ENCODE peak calls at places on chromosomes 5 and 9, in seven cellular contexts. A is A549, V is suprapubic skin, O is SK-N-SH, B is sigmoid colon, K is tibial nerve, Y is transverse colon. F is an unnamed sample.

GRCh38 chr9:110579763-110580255 is 268 bp upstream of the SVEP1 start:
- DNase-seq in K (peak; percentile 52), O (peak; percentile 78), Y (no peak), V (peak; percentile 87), A (peak; percentile 16), B (peak; percentile 79), F (no peak)

GRCh38 chr5:94872526-94872925 is 254.1 kb downstream of the SLF1 start:
- DNase-seq in V (no peak), O (no peak), Y (no peak), K (no peak), A (no peak), B (no peak), F (no peak)

GRCh38 chr9:134943411-134943810 is 25.7 kb upstream of the FCN1 start:
- DNase-seq in A (no peak), O (no peak), Y (no peak), V (no peak), B (no peak), K (no peak), F (no peak)

GRCh38 chr5:3606121-3606831 is 10.6 kb downstream of the IRX1 start:
- DNase-seq in A (no peak), B (no peak), O (peak; percentile 11), K (no peak), V (no peak), Y (no peak), F (no peak)

GRCh38 chr9:134302130-134302817 is 24.0 kb upstream of the RXRA start:
- DNase-seq in B (no peak), V (no peak), Y (no peak), A (no peak), O (no peak), K (no peak), F (no peak)

GRCh38 chr9:79254900-79255651 is 316.7 kb upstream of the TLE4 start:
- DNase-seq in Y (no peak), O (no peak), A (no peak), K (no peak), B (no peak), V (no peak), F (no peak)

GRCh38 chr9:103407260-103407659 is 412.1 kb downstream of the CYLC2 start:
- DNase-seq in A (no peak), B (no peak), O (no peak), V (no peak), Y (no peak), K (no peak), F (no peak)

GRCh38 chr5:88883059-88883565 is at the start of gene MEF2C:
- DNase-seq in V (peak; percentile 75), K (peak; percentile 58), O (peak; percentile 80), B (peak; percentile 88), A (no peak), Y (peak; percentile 78), F (peak; percentile 51)

GRCh38 chr5:149588947-149589346 is 7.6 kb downstream of the ARHGEF37 start:
- DNase-seq in V (no peak), K (no peak), Y (no peak), B (no peak), A (no peak), O (no peak), F (no peak)

GRCh38 chr5:151270599-151270998 is 17.6 kb downstream of the GM2A start:
- DNase-seq in A (peak; percentile 21), Y (no peak), B (no peak), K (no peak), O (no peak), V (no peak), F (no peak)

GRCh38 chr5:83900307-83900706 is 179.7 kb upstream of the HAPLN1 start:
- DNase-seq in Y (no peak), O (no peak), V (no peak), A (no peak), K (no peak), B (no peak), F (no peak)

GRCh38 chr5:113081881-113082546 is 105.4 kb downstream of the DCP2 start:
- DNase-seq in O (no peak), K (no peak), V (no peak), Y (no peak), B (no peak), A (no peak), F (no peak)

GRCh38 chr9:16266648-16267276 is 603.7 kb downstream of the BNC2 start:
- DNase-seq in A (no peak), V (no peak), B (no peak), O (no peak), Y (no peak), K (peak; percentile 33), F (no peak)

GRCh38 chr9:68685770-68686169 is 19.3 kb upstream of the PIP5K1B start:
- DNase-seq in Y (peak; percentile 67), O (peak; percentile 28), A (peak; percentile 30), K (no peak), B (no peak), V (no peak), F (peak; percentile 53)

GRCh38 chr5:157965989-157966388 is 107.0 kb upstream of the CLINT1 start:
- DNase-seq in O (no peak), Y (no peak), A (no peak), B (no peak), V (no peak), K (no peak), F (no peak)

GRCh38 chr5:157972579-157972978 is 113.6 kb upstream of the CLINT1 start:
- DNase-seq in B (no peak), O (no peak), K (no peak), V (no peak), Y (no peak), A (no peak), F (no peak)

GRCh38 chr5:157976429-157976828 is 117.5 kb upstream of the CLINT1 start:
- DNase-seq in A (no peak), K (no peak), V (no peak), O (no peak), Y (no peak), B (no peak), F (no peak)

DNA sequence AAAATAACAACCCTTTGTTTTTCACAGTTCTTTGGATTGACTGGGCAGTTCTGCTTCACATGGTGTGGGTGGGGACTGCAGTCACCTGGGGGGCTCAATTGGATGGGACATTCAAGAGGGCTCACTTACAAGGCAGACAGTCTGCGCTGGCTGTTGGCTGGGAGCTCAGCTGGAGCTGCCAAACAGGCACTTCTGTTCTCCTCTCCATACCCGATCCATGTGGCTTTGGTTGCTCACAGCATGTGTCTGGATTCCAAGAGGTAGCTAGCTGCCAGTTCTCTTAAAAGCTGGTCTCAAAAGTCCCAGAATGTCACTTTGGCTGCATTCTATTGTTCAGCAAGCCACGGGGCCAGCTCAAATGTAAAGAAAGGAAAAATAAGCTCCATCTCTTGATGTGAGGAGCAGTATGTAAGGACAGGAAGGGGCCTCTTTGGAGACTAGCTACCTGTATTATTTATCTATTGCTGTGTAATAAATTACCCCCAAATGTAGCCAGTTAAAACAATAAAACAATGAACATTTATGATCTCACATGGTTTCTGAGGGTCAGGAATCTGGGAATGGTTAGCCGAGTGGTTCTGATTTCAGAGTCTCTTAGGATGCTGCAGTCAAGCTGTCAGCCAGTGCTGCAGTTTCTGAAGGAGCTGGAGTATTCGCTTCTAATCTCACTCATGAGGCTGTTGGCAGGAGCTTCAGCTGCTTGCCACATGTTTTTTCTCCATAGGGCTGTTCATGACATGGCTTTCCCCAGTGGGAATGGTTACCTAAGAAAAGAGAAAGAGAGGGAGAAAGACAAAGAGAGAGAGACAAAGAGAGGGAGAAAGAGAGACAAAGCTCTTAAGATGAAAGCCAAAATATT is 112.8 kb upstream of the CLINT1 start:
- DNase-seq in K (no peak), V (no peak), O (no peak), B (peak; percentile 73), Y (no peak), A (no peak), F (no peak)
- H3K9me3 ChIP-seq in K (no peaks in the 10 kb centered on the region), V (no peaks in the 10 kb centered on the region), O (no peaks in the 10 kb centered on the region), B (no peaks in the 10 kb centered on the region), Y (no peaks in the 10 kb centered on the region), A (no peaks in the 10 kb centered on the region), F (no peaks in the 10 kb centered on the region)

GRCh38 chr9:91060520-91061343 is 259.1 kb downstream of the SYK start:
- DNase-seq in Y (peak; percentile 28), K (peak; percentile 90), V (peak; percentile 79), B (peak; percentile 79), A (peak; percentile 80), O (no peak), F (peak; percentile 55)
- H3K27ac ChIP-seq in Y (peak overlapping the region; percentile 61), K (peak overlapping the region; percentile 88), V (peak overlapping the region; percentile 78), B (peak overlapping the region; percentile 60), A (peak overlapping the region; percentile 83), O (peak overlapping the region; percentile 48), F (no peak overlapping the region)

GRCh38 chr5:57822651-57823050 is 340.0 kb upstream of the ACTBL2 start:
- DNase-seq in A (no peak), B (no peak), K (no peak), V (no peak), O (no peak), Y (no peak), F (no peak)

GRCh38 chr5:57818397-57818796 is 335.8 kb upstream of the ACTBL2 start:
- DNase-seq in Y (no peak), A (no peak), K (no peak), O (no peak), V (no peak), B (no peak), F (no peak)

GRCh38 chr5:57825026-57825683 is 342.5 kb upstream of the ACTBL2 start:
- DNase-seq in B (no peak), V (no peak), Y (no peak), K (no peak), O (no peak), A (no peak), F (no peak)

GRCh38 chr5:57828221-57828620 is 345.6 kb upstream of the ACTBL2 start:
- DNase-seq in V (no peak), A (no peak), B (no peak), K (no peak), O (no peak), Y (no peak), F (no peak)

GRCh38 chr5:57824047-57824446 is 341.4 kb upstream of the ACTBL2 start:
- DNase-seq in A (no peak), B (no peak), K (no peak), V (no peak), Y (no peak), O (no peak), F (no peak)
- TF ChIP-seq EP300 in A (no peak), B (no peak), K (no peak), V (no peak), Y (no peak), O (no peak), F (no peak)

GRCh38 chr5:180848265-180848664 is 12.8 kb downstream of the ZFP62 start:
- DNase-seq in V (no peak), O (no peak), B (no peak), K (no peak), A (no peak), Y (no peak), F (no peak)
- H3K9me3 ChIP-seq in V (no peaks in the 10 kb centered on the region), O (peaks cover 13% of the 10 kb centered on the region), B (no peaks in the 10 kb centered on the region), K (peaks cover 53% of the 10 kb centered on the region), A (peaks cover 97% of the 10 kb centered on the region), Y (peaks cover 38% of the 10 kb centered on the region), F (peaks cover 23% of the 10 kb centered on the region)

DNA sequence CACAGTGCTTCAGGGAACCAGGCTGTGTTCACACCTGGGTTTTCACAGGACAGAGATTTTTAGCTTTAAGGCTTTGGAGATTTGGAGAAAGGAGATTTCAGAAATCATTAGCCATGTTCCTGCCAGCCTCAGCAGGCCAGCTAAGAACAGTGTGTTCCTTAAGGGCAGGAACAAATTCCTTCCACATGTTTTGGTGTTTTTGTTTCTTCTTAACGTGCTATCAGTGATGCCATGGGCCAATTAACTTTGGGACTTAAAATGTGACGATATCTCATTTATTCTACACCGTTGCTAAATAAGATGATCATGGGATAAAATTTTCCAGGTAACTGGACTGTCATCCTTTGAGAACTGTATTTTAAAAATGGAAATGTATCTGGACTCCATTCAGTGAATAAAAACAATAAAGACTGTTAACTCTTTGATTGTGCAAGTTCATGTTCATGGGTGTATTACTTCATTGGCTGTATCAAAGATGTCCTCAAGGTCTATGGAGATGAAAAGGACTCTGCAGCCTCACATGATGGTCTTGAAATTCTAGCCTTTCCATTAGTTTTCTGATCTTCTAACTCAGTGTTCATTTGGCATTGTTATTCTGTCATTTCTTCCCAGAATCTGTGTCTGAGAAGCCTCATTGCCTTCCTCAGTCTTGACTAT is 72.3 kb downstream of the ZNF366 start:
- DNase-seq in B (no peak), A (no peak), O (no peak), V (no peak), Y (no peak), K (peak; percentile 36), F (no peak)
- H3K27ac ChIP-seq in B (peak overlapping the region; percentile 74), A (peak overlapping the region; percentile 8), O (no peak overlapping the region), V (peak overlapping the region; percentile 88), Y (peak overlapping the region; percentile 54), K (peak overlapping the region; percentile 81), F (peak overlapping the region; percentile 49)

F was measured in stomach.